ENCODE peak calls at places on chromosomes 6 and 20, in six cellular contexts. One of them, this sample, is unnamed.

GRCh38 chr6:52672422-52673025 is 1.6 kb downstream of the TMEM14A start:
- DNase-seq in H9: no peak
- DNase-seq in IMR-90: peak; percentile 45
- DNase-seq in mesendoderm: peak; percentile 66
- DNase-seq in mesenchymal stem cell: no peak
- DNase-seq in H1: no peak
- DNase-seq in this sample: no peak

GRCh38 chr6:125271486-125272159 is 30.1 kb downstream of the HDDC2 start:
- DNase-seq in H9: no peak
- DNase-seq in IMR-90: no peak
- DNase-seq in mesendoderm: no peak
- DNase-seq in mesenchymal stem cell: no peak
- DNase-seq in H1: no peak
- DNase-seq in this sample: no peak

GRCh38 chr6:155314773-155315515 is 660 bp upstream of the TFB1M start:
- DNase-seq in H9: no peak
- DNase-seq in IMR-90: peak; percentile 79
- DNase-seq in mesendoderm: no peak
- DNase-seq in mesenchymal stem cell: peak; percentile 89
- DNase-seq in H1: no peak
- DNase-seq in this sample: no peak

GRCh38 chr6:163903528-163903927 is 489.0 kb downstream of the QKI start:
- DNase-seq in H9: no peak
- DNase-seq in IMR-90: no peak
- DNase-seq in mesendoderm: no peak
- DNase-seq in mesenchymal stem cell: no peak
- DNase-seq in H1: no peak
- DNase-seq in this sample: no peak

GRCh38 chr20:48238326-48238725 is 453.0 kb upstream of the SULF2 start:
- DNase-seq in H9: no peak
- DNase-seq in IMR-90: peak; percentile 54
- DNase-seq in mesendoderm: peak; percentile 49
- DNase-seq in mesenchymal stem cell: peak; percentile 37
- DNase-seq in H1: no peak
- DNase-seq in this sample: no peak

GRCh38 chr6:38487423-38487822 is 152.3 kb downstream of the BTBD9 start:
- DNase-seq in H9: no peak
- DNase-seq in IMR-90: no peak
- DNase-seq in mesendoderm: no peak
- DNase-seq in mesenchymal stem cell: no peak
- DNase-seq in H1: no peak
- DNase-seq in this sample: no peak

GRCh38 chr6:99592900-99593299 is 13.7 kb upstream of the PRDM13 start:
- DNase-seq in H9: no peak
- DNase-seq in IMR-90: no peak
- DNase-seq in mesendoderm: no peak
- DNase-seq in mesenchymal stem cell: no peak
- DNase-seq in H1: no peak
- DNase-seq in this sample: no peak

GRCh38 chr20:20690676-20691476 is 21.6 kb downstream of the RALGAPA2 start:
- DNase-seq in H9: no peak
- DNase-seq in IMR-90: no peak
- DNase-seq in mesendoderm: no peak
- DNase-seq in mesenchymal stem cell: no peak
- DNase-seq in H1: no peak
- DNase-seq in this sample: no peak

GRCh38 chr6:18047406-18047805 is 60.0 kb upstream of the KIF13A start:
- DNase-seq in H9: no peak
- DNase-seq in IMR-90: peak; percentile 84
- DNase-seq in mesendoderm: no peak
- DNase-seq in mesenchymal stem cell: peak; percentile 37
- DNase-seq in H1: no peak
- DNase-seq in this sample: no peak
- H3K4me1 ChIP-seq in H9: no peaks in the 10 kb centered on the region
- H3K4me1 ChIP-seq in IMR-90: peaks cover 7% of the 10 kb centered on the region
- H3K4me1 ChIP-seq in mesendoderm: no peaks in the 10 kb centered on the region
- H3K4me1 ChIP-seq in mesenchymal stem cell: peaks cover 6% of the 10 kb centered on the region
- H3K4me1 ChIP-seq in H1: peaks cover 7% of the 10 kb centered on the region
- H3K4me1 ChIP-seq in this sample: peaks cover 5% of the 10 kb centered on the region

GRCh38 chr6:43328528-43328927 is 19.9 kb upstream of the CRIP3 start:
- DNase-seq in H9: no peak
- DNase-seq in IMR-90: no peak
- DNase-seq in mesendoderm: peak; percentile 75
- DNase-seq in mesenchymal stem cell: no peak
- DNase-seq in H1: no peak
- DNase-seq in this sample: no peak

GRCh38 chr6:43334466-43335095 is 26.0 kb upstream of the CRIP3 start:
- DNase-seq in H9: peak; percentile 36
- DNase-seq in IMR-90: peak; percentile 69
- DNase-seq in mesendoderm: peak; percentile 85
- DNase-seq in mesenchymal stem cell: peak; percentile 73
- DNase-seq in H1: no peak
- DNase-seq in this sample: peak; percentile 38

GRCh38 chr6:43331876-43332275 is 23.2 kb upstream of the CRIP3 start:
- DNase-seq in H9: no peak
- DNase-seq in IMR-90: no peak
- DNase-seq in mesendoderm: no peak
- DNase-seq in mesenchymal stem cell: no peak
- DNase-seq in H1: no peak
- DNase-seq in this sample: no peak

GRCh38 chr6:43335469-43335868 is 26.8 kb upstream of the CRIP3 start:
- DNase-seq in H9: no peak
- DNase-seq in IMR-90: no peak
- DNase-seq in mesendoderm: no peak
- DNase-seq in mesenchymal stem cell: no peak
- DNase-seq in H1: no peak
- DNase-seq in this sample: no peak

GRCh38 chr6:43331470-43331869 is 22.8 kb upstream of the CRIP3 start:
- DNase-seq in H9: no peak
- DNase-seq in IMR-90: no peak
- DNase-seq in mesendoderm: no peak
- DNase-seq in mesenchymal stem cell: no peak
- DNase-seq in H1: no peak
- DNase-seq in this sample: no peak
- H2BK15ac ChIP-seq in H9: no peak overlapping the region
- H2BK15ac ChIP-seq in IMR-90: no peak overlapping the region
- H2BK15ac ChIP-seq in mesendoderm: no peak overlapping the region
- H2BK15ac ChIP-seq in mesenchymal stem cell: no peak overlapping the region
- H2BK15ac ChIP-seq in H1: no peak overlapping the region
- H2BK15ac ChIP-seq in this sample: no peak overlapping the region

GRCh38 chr20:50066161-50066834 is 46.7 kb downstream of the UBE2V1 start:
- DNase-seq in H9: no peak
- DNase-seq in IMR-90: no peak
- DNase-seq in mesendoderm: no peak
- DNase-seq in mesenchymal stem cell: no peak
- DNase-seq in H1: no peak
- DNase-seq in this sample: no peak

GRCh38 chr20:50070361-50070760 is 42.6 kb downstream of the UBE2V1 start:
- DNase-seq in H9: no peak
- DNase-seq in IMR-90: no peak
- DNase-seq in mesendoderm: peak; percentile 53
- DNase-seq in mesenchymal stem cell: no peak
- DNase-seq in H1: no peak
- DNase-seq in this sample: no peak

GRCh38 chr20:50067461-50067860 is 45.5 kb downstream of the UBE2V1 start:
- DNase-seq in H9: no peak
- DNase-seq in IMR-90: no peak
- DNase-seq in mesendoderm: no peak
- DNase-seq in mesenchymal stem cell: no peak
- DNase-seq in H1: no peak
- DNase-seq in this sample: no peak

GRCh38 chr20:50067018-50067417 is 45.9 kb downstream of the UBE2V1 start:
- DNase-seq in H9: no peak
- DNase-seq in IMR-90: no peak
- DNase-seq in mesendoderm: no peak
- DNase-seq in mesenchymal stem cell: no peak
- DNase-seq in H1: no peak
- DNase-seq in this sample: no peak

DNA sequence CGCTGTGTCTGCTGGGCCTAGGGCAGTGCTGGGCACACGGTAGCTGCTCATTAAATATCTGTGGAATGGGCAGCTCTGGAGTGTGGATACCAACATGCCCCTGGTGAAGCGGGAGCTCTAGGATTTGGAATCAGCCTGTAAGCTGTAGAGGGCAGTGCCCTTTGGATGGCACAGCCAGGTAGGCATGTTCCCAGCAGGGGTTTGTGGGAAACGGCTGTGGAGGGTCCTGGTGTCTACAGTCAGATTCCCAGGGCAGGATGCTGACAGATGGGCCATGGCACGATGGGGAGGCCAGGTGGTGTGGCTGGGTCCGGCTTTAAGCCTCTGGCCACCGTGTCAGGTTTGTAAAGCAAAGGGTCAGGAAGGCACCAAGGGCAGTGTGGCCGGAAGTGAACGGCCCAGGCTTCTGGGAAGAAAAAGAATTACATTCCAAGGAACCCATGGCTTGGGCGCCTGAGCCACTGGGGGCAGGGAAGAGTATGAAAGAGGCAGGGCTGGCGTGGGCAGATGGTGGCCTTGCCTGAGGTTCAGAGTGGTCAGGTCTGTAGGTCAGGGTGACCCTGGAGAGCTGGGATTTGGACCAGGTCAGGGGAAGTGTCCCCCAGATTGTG is 44.8 kb downstream of the UBE2V1 start:
- DNase-seq in H9: no peak
- DNase-seq in IMR-90: no peak
- DNase-seq in mesendoderm: no peak
- DNase-seq in mesenchymal stem cell: no peak
- DNase-seq in H1: no peak
- DNase-seq in this sample: no peak
- H3K4ac ChIP-seq in H9: no peak overlapping the region
- H3K4ac ChIP-seq in IMR-90: peak overlapping the region; percentile 61
- H3K4ac ChIP-seq in mesendoderm: no peak overlapping the region
- H3K4ac ChIP-seq in mesenchymal stem cell: no peak overlapping the region
- H3K4ac ChIP-seq in H1: no peak overlapping the region
- H3K4ac ChIP-seq in this sample: no peak overlapping the region

GRCh38 chr6:15453186-15453585 is 207.3 kb downstream of the JARID2 start:
- DNase-seq in H9: no peak
- DNase-seq in IMR-90: no peak
- DNase-seq in mesendoderm: no peak
- DNase-seq in mesenchymal stem cell: no peak
- DNase-seq in H1: no peak
- DNase-seq in this sample: no peak

GRCh38 chr6:15451738-15452137 is 205.9 kb downstream of the JARID2 start:
- DNase-seq in H9: no peak
- DNase-seq in IMR-90: no peak
- DNase-seq in mesendoderm: no peak
- DNase-seq in mesenchymal stem cell: no peak
- DNase-seq in H1: no peak
- DNase-seq in this sample: no peak

GRCh38 chr6:15449001-15449400 is 203.1 kb downstream of the JARID2 start:
- DNase-seq in H9: no peak
- DNase-seq in IMR-90: no peak
- DNase-seq in mesendoderm: no peak
- DNase-seq in mesenchymal stem cell: no peak
- DNase-seq in H1: no peak
- DNase-seq in this sample: no peak

GRCh38 chr6:15453622-15454021 is 207.8 kb downstream of the JARID2 start:
- DNase-seq in H9: no peak
- DNase-seq in IMR-90: no peak
- DNase-seq in mesendoderm: no peak
- DNase-seq in mesenchymal stem cell: no peak
- DNase-seq in H1: no peak
- DNase-seq in this sample: no peak

DNA sequence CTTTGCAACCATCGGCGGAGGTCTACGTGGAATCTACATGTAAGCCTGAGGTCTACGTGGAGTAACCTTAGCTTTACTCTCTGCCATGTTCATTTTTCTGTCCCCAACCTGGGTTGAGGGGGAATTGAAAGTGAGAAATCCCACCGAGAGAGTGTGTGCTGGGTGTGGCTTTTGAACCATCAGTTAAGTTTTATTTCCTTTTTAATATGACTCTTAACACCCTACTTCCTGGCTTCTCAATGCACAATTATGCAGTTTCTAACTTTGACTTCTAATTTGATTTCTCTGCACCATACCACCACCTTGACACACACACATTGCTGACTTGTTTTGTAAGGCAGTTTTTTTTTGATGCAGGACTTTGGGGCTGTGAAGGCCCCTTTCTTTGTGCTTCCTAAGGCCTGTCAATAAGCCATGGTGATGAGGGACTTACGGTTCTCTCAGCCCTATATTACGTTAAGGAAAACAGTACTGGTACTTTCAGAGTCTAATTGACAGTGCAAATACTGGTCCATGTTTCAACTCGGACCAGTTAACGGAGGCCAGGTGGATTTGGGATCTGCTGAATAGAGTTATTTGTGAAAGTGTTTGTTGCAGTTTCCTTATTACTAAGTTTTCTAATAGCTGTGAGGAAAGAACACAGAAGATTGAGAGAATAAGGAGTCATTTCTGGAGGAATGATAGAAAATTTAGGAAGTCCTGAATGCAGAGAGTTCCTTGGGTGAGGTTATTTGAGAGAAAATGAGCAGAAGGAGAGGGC is 206.5 kb downstream of the JARID2 start:
- DNase-seq in H9: no peak
- DNase-seq in IMR-90: no peak
- DNase-seq in mesendoderm: no peak
- DNase-seq in mesenchymal stem cell: no peak
- DNase-seq in H1: no peak
- DNase-seq in this sample: no peak
- H3K4me1 ChIP-seq in H9: peaks cover 10% of the 10 kb centered on the region
- H3K4me1 ChIP-seq in IMR-90: peaks cover 6% of the 10 kb centered on the region
- H3K4me1 ChIP-seq in mesendoderm: peaks cover 5% of the 10 kb centered on the region
- H3K4me1 ChIP-seq in mesenchymal stem cell: no peaks in the 10 kb centered on the region
- H3K4me1 ChIP-seq in H1: peaks cover 16% of the 10 kb centered on the region
- H3K4me1 ChIP-seq in this sample: peaks cover 13% of the 10 kb centered on the region

DNA sequence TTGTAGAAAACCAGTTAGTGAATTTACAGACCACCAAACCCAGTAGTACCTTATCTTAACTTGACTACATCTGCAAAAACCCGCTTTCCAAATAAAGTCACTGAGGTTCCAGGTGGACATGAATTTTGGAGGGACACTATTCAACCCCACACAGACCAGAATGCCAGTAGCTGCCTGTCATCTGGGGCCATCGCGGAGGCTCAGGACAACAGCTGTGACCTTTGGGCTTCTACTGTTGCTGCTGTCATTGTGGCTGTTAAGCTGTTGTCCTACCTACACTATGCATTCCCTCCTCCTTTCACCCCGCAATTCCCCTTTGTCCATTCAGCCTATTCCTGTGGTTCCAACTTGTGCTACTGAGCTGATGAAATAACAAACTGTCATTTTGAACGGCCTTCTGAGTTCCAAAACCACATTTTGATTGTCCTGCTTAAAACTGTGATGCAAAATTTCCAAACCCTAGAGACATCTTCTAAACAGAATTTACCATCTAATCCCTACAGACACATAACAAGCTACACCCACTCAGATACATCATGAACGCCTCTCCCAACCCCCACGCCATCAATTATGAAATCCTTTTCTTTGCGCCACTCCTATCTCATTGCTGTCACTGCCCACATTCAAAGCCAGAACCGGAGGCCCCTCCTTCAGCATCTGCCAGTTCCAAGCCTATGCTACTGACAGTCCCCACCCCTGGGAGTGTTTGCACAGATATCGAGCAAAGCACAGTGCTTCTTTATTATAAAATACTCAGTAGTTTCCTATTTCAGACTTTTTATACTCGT is 125.0 kb downstream of the C6orf118 start:
- DNase-seq in H9: no peak
- DNase-seq in IMR-90: no peak
- DNase-seq in mesendoderm: no peak
- DNase-seq in mesenchymal stem cell: no peak
- DNase-seq in H1: no peak
- DNase-seq in this sample: no peak
- H2BK15ac ChIP-seq in H9: no peak overlapping the region
- H2BK15ac ChIP-seq in IMR-90: no peak overlapping the region
- H2BK15ac ChIP-seq in mesendoderm: no peak overlapping the region
- H2BK15ac ChIP-seq in mesenchymal stem cell: no peak overlapping the region
- H2BK15ac ChIP-seq in H1: no peak overlapping the region
- H2BK15ac ChIP-seq in this sample: no peak overlapping the region